ENCODE peak calls at places on chromosomes 3 and 15, in eight cellular contexts. One of them, this sample, is unnamed.

GRCh38 chr15:78264304-78265136 is at the start of gene DNAJA4:
- DNase-seq in HCT116: no peak
- DNase-seq in esophagus muscularis mucosa: no peak
- DNase-seq in left ventricle myocardium inferior: peak; percentile 69
- DNase-seq in IMR-90: no peak
- DNase-seq in fibroblast of lung: peak; percentile 43
- DNase-seq in spleen: peak; percentile 87
- DNase-seq in body of pancreas: peak; percentile 56
- DNase-seq in this sample: peak; percentile 53

GRCh38 chr3:17160597-17160996 is 275.8 kb downstream of the PLCL2 start:
- DNase-seq in HCT116: no peak
- DNase-seq in esophagus muscularis mucosa: no peak
- DNase-seq in left ventricle myocardium inferior: no peak
- DNase-seq in IMR-90: no peak
- DNase-seq in fibroblast of lung: no peak
- DNase-seq in spleen: no peak
- DNase-seq in body of pancreas: no peak
- DNase-seq in this sample: no peak

GRCh38 chr3:166446986-166447385 is 609.8 kb upstream of the BCHE start:
- DNase-seq in HCT116: no peak
- DNase-seq in esophagus muscularis mucosa: no peak
- DNase-seq in left ventricle myocardium inferior: no peak
- DNase-seq in IMR-90: peak; percentile 55
- DNase-seq in fibroblast of lung: peak; percentile 43
- DNase-seq in spleen: no peak
- DNase-seq in body of pancreas: no peak
- DNase-seq in this sample: no peak

GRCh38 chr3:11635671-11636371 is 7.9 kb downstream of the VGLL4 start:
- DNase-seq in HCT116: no peak
- DNase-seq in esophagus muscularis mucosa: no peak
- DNase-seq in left ventricle myocardium inferior: no peak
- DNase-seq in IMR-90: no peak
- DNase-seq in fibroblast of lung: no peak
- DNase-seq in spleen: no peak
- DNase-seq in body of pancreas: no peak
- DNase-seq in this sample: no peak

GRCh38 chr15:74024687-74025086 is 30.2 kb downstream of the PML start:
- DNase-seq in HCT116: no peak
- DNase-seq in esophagus muscularis mucosa: no peak
- DNase-seq in left ventricle myocardium inferior: no peak
- DNase-seq in IMR-90: no peak
- DNase-seq in fibroblast of lung: no peak
- DNase-seq in spleen: no peak
- DNase-seq in body of pancreas: no peak
- DNase-seq in this sample: no peak

GRCh38 chr3:81497565-81497964 is 263.9 kb downstream of the GBE1 start:
- DNase-seq in HCT116: no peak
- DNase-seq in esophagus muscularis mucosa: no peak
- DNase-seq in left ventricle myocardium inferior: no peak
- DNase-seq in IMR-90: no peak
- DNase-seq in fibroblast of lung: no peak
- DNase-seq in spleen: no peak
- DNase-seq in body of pancreas: no peak
- DNase-seq in this sample: no peak

GRCh38 chr15:85762039-85762755 is 32.5 kb downstream of the KLHL25 start:
- DNase-seq in HCT116: no peak
- DNase-seq in esophagus muscularis mucosa: no peak
- DNase-seq in left ventricle myocardium inferior: no peak
- DNase-seq in IMR-90: no peak
- DNase-seq in fibroblast of lung: no peak
- DNase-seq in spleen: peak; percentile 69
- DNase-seq in body of pancreas: no peak
- DNase-seq in this sample: no peak

GRCh38 chr15:83207622-83208356 is at the start of gene HDGFL3:
- DNase-seq in HCT116: no peak
- DNase-seq in esophagus muscularis mucosa: no peak
- DNase-seq in left ventricle myocardium inferior: peak; percentile 69
- DNase-seq in IMR-90: peak; percentile 39
- DNase-seq in fibroblast of lung: peak; percentile 65
- DNase-seq in spleen: peak; percentile 78
- DNase-seq in body of pancreas: peak; percentile 53
- DNase-seq in this sample: peak; percentile 82

GRCh38 chr3:111829023-111829422 is 30.0 kb upstream of the PHLDB2 start:
- DNase-seq in HCT116: no peak
- DNase-seq in esophagus muscularis mucosa: no peak
- DNase-seq in left ventricle myocardium inferior: no peak
- DNase-seq in IMR-90: no peak
- DNase-seq in fibroblast of lung: no peak
- DNase-seq in spleen: no peak
- DNase-seq in body of pancreas: no peak
- DNase-seq in this sample: no peak

GRCh38 chr3:76873509-76874242 is 166.2 kb upstream of the ROBO2 start:
- DNase-seq in HCT116: no peak
- DNase-seq in esophagus muscularis mucosa: no peak
- DNase-seq in left ventricle myocardium inferior: no peak
- DNase-seq in IMR-90: no peak
- DNase-seq in fibroblast of lung: no peak
- DNase-seq in spleen: peak; percentile 25
- DNase-seq in body of pancreas: no peak
- DNase-seq in this sample: no peak

GRCh38 chr3:18812316-18812715 is 336.0 kb upstream of the KCNH8 start:
- DNase-seq in HCT116: no peak
- DNase-seq in esophagus muscularis mucosa: no peak
- DNase-seq in left ventricle myocardium inferior: no peak
- DNase-seq in IMR-90: no peak
- DNase-seq in fibroblast of lung: no peak
- DNase-seq in spleen: no peak
- DNase-seq in body of pancreas: peak; percentile 5
- DNase-seq in this sample: no peak

GRCh38 chr3:125609384-125609783 is 14.1 kb upstream of the OSBPL11 start:
- DNase-seq in HCT116: no peak
- DNase-seq in esophagus muscularis mucosa: no peak
- DNase-seq in left ventricle myocardium inferior: no peak
- DNase-seq in IMR-90: no peak
- DNase-seq in fibroblast of lung: no peak
- DNase-seq in spleen: no peak
- DNase-seq in body of pancreas: no peak
- DNase-seq in this sample: no peak

GRCh38 chr3:125611908-125612307 is 16.6 kb upstream of the OSBPL11 start:
- DNase-seq in HCT116: no peak
- DNase-seq in esophagus muscularis mucosa: no peak
- DNase-seq in left ventricle myocardium inferior: no peak
- DNase-seq in IMR-90: no peak
- DNase-seq in fibroblast of lung: no peak
- DNase-seq in spleen: no peak
- DNase-seq in body of pancreas: no peak
- DNase-seq in this sample: no peak

GRCh38 chr3:125606291-125606690 is 11.0 kb upstream of the OSBPL11 start:
- DNase-seq in HCT116: no peak
- DNase-seq in esophagus muscularis mucosa: no peak
- DNase-seq in left ventricle myocardium inferior: no peak
- DNase-seq in IMR-90: no peak
- DNase-seq in fibroblast of lung: no peak
- DNase-seq in spleen: no peak
- DNase-seq in body of pancreas: no peak
- DNase-seq in this sample: no peak

GRCh38 chr3:125605771-125606170 is 10.5 kb upstream of the OSBPL11 start:
- DNase-seq in HCT116: no peak
- DNase-seq in esophagus muscularis mucosa: no peak
- DNase-seq in left ventricle myocardium inferior: no peak
- DNase-seq in IMR-90: no peak
- DNase-seq in fibroblast of lung: no peak
- DNase-seq in spleen: no peak
- DNase-seq in body of pancreas: no peak
- DNase-seq in this sample: no peak

DNA sequence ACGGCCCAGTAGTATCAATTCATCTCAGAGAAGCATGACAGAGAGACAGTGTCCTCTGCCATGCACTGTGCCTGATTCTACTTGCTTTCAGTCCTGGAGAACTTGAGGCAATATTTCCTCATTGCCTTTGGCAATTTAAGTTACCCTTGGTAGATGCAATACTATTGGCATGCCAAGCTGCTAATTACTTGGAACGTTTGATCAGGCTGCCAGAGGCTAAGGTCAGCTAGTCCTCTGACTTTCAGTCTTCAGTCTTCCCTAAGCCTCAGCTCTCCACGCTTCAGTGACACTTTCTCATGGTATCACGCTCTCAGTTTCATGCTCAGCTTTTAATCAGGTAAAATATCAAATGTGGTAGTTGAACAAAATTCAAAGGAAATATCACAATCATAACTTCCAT is 13.1 kb upstream of the OSBPL11 start:
- DNase-seq in HCT116: no peak
- DNase-seq in esophagus muscularis mucosa: no peak
- DNase-seq in left ventricle myocardium inferior: no peak
- DNase-seq in IMR-90: no peak
- DNase-seq in fibroblast of lung: no peak
- DNase-seq in spleen: no peak
- DNase-seq in body of pancreas: no peak
- DNase-seq in this sample: no peak
- H3K4me1 ChIP-seq in HCT116: no peaks in the 10 kb centered on the region
- H3K4me1 ChIP-seq in esophagus muscularis mucosa: no peaks in the 10 kb centered on the region
- H3K4me1 ChIP-seq in left ventricle myocardium inferior: no peaks in the 10 kb centered on the region
- H3K4me1 ChIP-seq in IMR-90: no peaks in the 10 kb centered on the region
- H3K4me1 ChIP-seq in fibroblast of lung: no peaks in the 10 kb centered on the region
- H3K4me1 ChIP-seq in spleen: no peaks in the 10 kb centered on the region
- H3K4me1 ChIP-seq in body of pancreas: no peaks in the 10 kb centered on the region
- H3K4me1 ChIP-seq in this sample: no peaks in the 10 kb centered on the region

DNA sequence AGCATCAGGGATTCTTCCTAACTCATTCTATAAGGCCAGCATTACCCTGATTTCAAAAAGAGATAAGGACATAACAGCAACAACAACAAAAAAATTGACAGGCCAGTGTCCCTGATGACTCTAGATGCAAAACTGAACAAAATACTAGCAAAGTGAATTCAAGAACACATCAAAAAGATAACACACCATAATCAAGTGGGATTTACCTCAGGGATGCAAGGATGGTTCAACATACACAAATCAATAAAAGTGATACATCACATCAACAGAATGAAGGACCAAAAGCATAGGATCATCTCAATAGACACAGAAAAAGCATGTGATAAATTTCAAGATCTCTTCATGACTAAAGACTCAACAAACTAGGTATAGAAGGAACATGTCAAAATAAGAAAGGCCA is 119.6 kb downstream of the STT3B start:
- DNase-seq in HCT116: no peak
- DNase-seq in esophagus muscularis mucosa: no peak
- DNase-seq in left ventricle myocardium inferior: no peak
- DNase-seq in IMR-90: no peak
- DNase-seq in fibroblast of lung: no peak
- DNase-seq in spleen: no peak
- DNase-seq in body of pancreas: no peak
- DNase-seq in this sample: no peak
- H3K9me3 ChIP-seq in HCT116: peaks cover 21% of the 10 kb centered on the region
- H3K9me3 ChIP-seq in esophagus muscularis mucosa: peaks cover 63% of the 10 kb centered on the region
- H3K9me3 ChIP-seq in left ventricle myocardium inferior: peaks cover 84% of the 10 kb centered on the region
- H3K9me3 ChIP-seq in IMR-90: peaks cover 32% of the 10 kb centered on the region
- H3K9me3 ChIP-seq in fibroblast of lung: no peaks in the 10 kb centered on the region
- H3K9me3 ChIP-seq in spleen: peaks cover 89% of the 10 kb centered on the region
- H3K9me3 ChIP-seq in body of pancreas: no peaks in the 10 kb centered on the region
- H3K9me3 ChIP-seq in this sample: no peaks in the 10 kb centered on the region

DNA sequence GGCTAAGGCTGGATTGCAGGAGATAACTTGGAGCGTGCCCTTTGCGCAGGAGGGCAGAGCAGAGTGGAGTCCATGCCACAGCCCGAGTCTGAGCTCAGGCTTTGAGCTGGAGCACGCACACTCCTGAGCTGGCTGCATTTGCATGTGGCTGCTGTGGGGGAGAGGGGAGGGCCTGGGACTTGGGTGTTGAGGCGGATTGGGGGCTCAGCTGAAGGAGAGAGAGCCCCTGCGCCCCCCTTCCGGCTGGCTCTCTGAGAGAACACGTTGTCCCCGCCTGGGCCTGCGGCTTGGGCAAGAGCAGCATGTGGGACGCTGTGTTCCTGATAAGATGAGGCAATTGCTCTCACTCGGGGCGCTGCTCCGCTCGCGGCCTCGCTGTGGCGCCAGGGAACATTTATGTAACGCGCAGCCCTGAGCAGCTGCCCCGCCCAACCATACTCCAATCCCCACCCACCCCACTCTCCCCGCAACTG is 39.1 kb downstream of the KLF13 start:
- DNase-seq in HCT116: no peak
- DNase-seq in esophagus muscularis mucosa: peak; percentile 99
- DNase-seq in left ventricle myocardium inferior: peak; percentile 97
- DNase-seq in IMR-90: peak; percentile 72
- DNase-seq in fibroblast of lung: peak; percentile 93
- DNase-seq in spleen: peak; percentile 98
- DNase-seq in body of pancreas: peak; percentile 99
- DNase-seq in this sample: peak; percentile 95
- TF ChIP-seq CTCF in HCT116: no peak
- TF ChIP-seq CTCF in esophagus muscularis mucosa: no peak
- TF ChIP-seq CTCF in left ventricle myocardium inferior: peak; percentile 48
- TF ChIP-seq CTCF in IMR-90: peak; percentile 45
- TF ChIP-seq CTCF in fibroblast of lung: peak; percentile 32
- TF ChIP-seq CTCF in spleen: peak; percentile 77
- TF ChIP-seq CTCF in body of pancreas: no peak
- TF ChIP-seq CTCF in this sample: peak; percentile 40

GRCh38 chr15:60718661-60719069 is 239.7 kb upstream of the ICE2 start:
- DNase-seq in HCT116: no peak
- DNase-seq in esophagus muscularis mucosa: no peak
- DNase-seq in left ventricle myocardium inferior: no peak
- DNase-seq in IMR-90: no peak
- DNase-seq in fibroblast of lung: no peak
- DNase-seq in spleen: no peak
- DNase-seq in body of pancreas: no peak
- DNase-seq in this sample: no peak

GRCh38 chr15:60720493-60721231 is 241.7 kb upstream of the ICE2 start:
- DNase-seq in HCT116: no peak
- DNase-seq in esophagus muscularis mucosa: no peak
- DNase-seq in left ventricle myocardium inferior: no peak
- DNase-seq in IMR-90: no peak
- DNase-seq in fibroblast of lung: no peak
- DNase-seq in spleen: no peak
- DNase-seq in body of pancreas: no peak
- DNase-seq in this sample: no peak

GRCh38 chr15:60720084-60720483 is 241.1 kb upstream of the ICE2 start:
- DNase-seq in HCT116: no peak
- DNase-seq in esophagus muscularis mucosa: no peak
- DNase-seq in left ventricle myocardium inferior: no peak
- DNase-seq in IMR-90: no peak
- DNase-seq in fibroblast of lung: no peak
- DNase-seq in spleen: no peak
- DNase-seq in body of pancreas: no peak
- DNase-seq in this sample: no peak

GRCh38 chr15:60713096-60714084 is 234.4 kb upstream of the ICE2 start:
- DNase-seq in HCT116: no peak
- DNase-seq in esophagus muscularis mucosa: no peak
- DNase-seq in left ventricle myocardium inferior: no peak
- DNase-seq in IMR-90: peak; percentile 81
- DNase-seq in fibroblast of lung: no peak
- DNase-seq in spleen: no peak
- DNase-seq in body of pancreas: no peak
- DNase-seq in this sample: no peak

DNA sequence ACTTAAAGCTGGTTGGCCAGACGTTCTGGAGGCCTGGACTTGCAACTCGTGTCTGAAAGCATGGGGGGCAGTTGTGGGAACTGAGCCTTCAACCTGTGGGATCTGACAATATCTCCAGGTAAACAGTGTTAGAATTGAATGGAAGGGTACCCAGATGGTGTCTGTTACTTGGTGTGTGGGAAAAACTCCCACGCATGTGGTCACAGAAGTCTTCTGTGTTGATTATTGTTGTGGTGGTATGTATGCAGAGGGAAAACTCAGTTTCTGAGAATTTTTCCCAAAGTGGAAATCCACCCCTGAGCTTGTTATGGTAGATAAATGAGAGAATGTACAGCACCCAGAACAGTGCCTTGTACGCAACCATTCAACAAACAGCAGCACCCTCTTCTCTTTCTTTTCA is 238.1 kb upstream of the ICE2 start:
- DNase-seq in HCT116: no peak
- DNase-seq in esophagus muscularis mucosa: no peak
- DNase-seq in left ventricle myocardium inferior: no peak
- DNase-seq in IMR-90: no peak
- DNase-seq in fibroblast of lung: no peak
- DNase-seq in spleen: no peak
- DNase-seq in body of pancreas: no peak
- DNase-seq in this sample: no peak
- H3K4me1 ChIP-seq in HCT116: no peaks in the 10 kb centered on the region
- H3K4me1 ChIP-seq in esophagus muscularis mucosa: peaks cover 27% of the 10 kb centered on the region
- H3K4me1 ChIP-seq in left ventricle myocardium inferior: peaks cover 15% of the 10 kb centered on the region
- H3K4me1 ChIP-seq in IMR-90: peaks cover 10% of the 10 kb centered on the region
- H3K4me1 ChIP-seq in fibroblast of lung: no peaks in the 10 kb centered on the region
- H3K4me1 ChIP-seq in spleen: peaks cover 25% of the 10 kb centered on the region
- H3K4me1 ChIP-seq in body of pancreas: peaks cover 24% of the 10 kb centered on the region
- H3K4me1 ChIP-seq in this sample: no peaks in the 10 kb centered on the region